ENCODE peak calls at places on chromosomes 11 and 22, in six cellular contexts. E is mesenchymal stem cell, U is neuronal stem cell, A is H9, D is H1, O is IMR-90. B is an unnamed sample.

GRCh38 chr11:124753207-124753606 is 1.2 kb upstream of the VSIG2 start:
- DNase-seq in D (no peak), O (no peak), U (no peak), A (no peak), E (no peak), B (no peak)

GRCh38 chr11:67311556-67312082 is 8.3 kb downstream of the SSH3 start:
- DNase-seq in E (no peak), D (no peak), O (no peak), A (no peak), U (no peak), B (no peak)

GRCh38 chr11:67053896-67054850 is 2.5 kb upstream of the RHOD start:
- DNase-seq in U (peak; percentile 55), E (peak; percentile 91), O (peak; percentile 91), A (peak; percentile 74), D (peak; percentile 23), B (peak; percentile 74)

GRCh38 chr11:35478411-35479139 is 46.8 kb downstream of the PAMR1 start:
- DNase-seq in D (no peak), A (no peak), O (no peak), U (no peak), E (no peak), B (no peak)

GRCh38 chr22:19747574-19747973 is 13.0 kb upstream of the TBX1 start:
- DNase-seq in U (no peak), D (no peak), E (no peak), O (no peak), A (no peak), B (no peak)

GRCh38 chr22:24035296-24035695 is 24.2 kb downstream of the CABIN1 start:
- DNase-seq in A (no peak), O (no peak), E (no peak), D (no peak), U (no peak), B (no peak)

GRCh38 chr11:27497284-27497866 is 9.2 kb downstream of the LIN7C start:
- DNase-seq in U (no peak), A (no peak), D (no peak), O (peak; percentile 27), E (peak; percentile 48), B (no peak)

GRCh38 chr11:27218498-27219038 is 144.4 kb downstream of the CCDC34 start:
- DNase-seq in A (no peak), D (no peak), U (no peak), O (peak; percentile 95), E (peak; percentile 74), B (peak; percentile 51)

GRCh38 chr11:9760180-9760550 is 96.3 kb downstream of the SWAP70 start:
- DNase-seq in U (no peak), E (peak; percentile 87), D (no peak), A (no peak), O (peak; percentile 95), B (no peak)

DNA sequence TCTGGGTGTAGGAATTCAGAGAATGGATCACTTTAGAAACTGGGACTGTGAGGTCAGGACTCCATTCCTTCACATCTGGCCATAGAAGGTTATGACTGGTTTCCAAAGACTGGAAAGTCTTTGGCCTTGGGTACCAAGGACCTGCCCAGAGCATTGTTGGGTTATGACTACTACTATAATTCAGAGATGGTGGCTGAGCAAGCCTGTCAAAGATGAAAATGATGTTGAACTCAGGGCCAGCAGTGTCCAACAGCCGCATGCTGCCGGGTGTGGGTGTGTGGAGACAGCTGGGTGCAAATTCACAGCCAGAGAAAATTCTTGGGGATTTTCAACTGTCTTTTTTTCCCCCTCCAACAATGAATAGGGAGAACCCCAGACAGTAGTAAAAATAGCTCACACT is 166.9 kb upstream of the NCAM1 start:
- DNase-seq in E (no peak), D (no peak), O (no peak), A (no peak), U (no peak), B (no peak)
- H2BK15ac ChIP-seq in E (no peak overlapping the region), D (no peak overlapping the region), O (no peak overlapping the region), A (no peak overlapping the region), U (no peak overlapping the region), B (no peak overlapping the region)

GRCh38 chr11:95135880-95136279 is 46.2 kb downstream of the ENDOD1 start:
- DNase-seq in O (no peak), U (no peak), E (no peak), D (no peak), A (no peak), B (no peak)

GRCh38 chr11:95132956-95133355 is 43.3 kb downstream of the ENDOD1 start:
- DNase-seq in E (no peak), O (no peak), A (no peak), U (no peak), D (no peak), B (no peak)

GRCh38 chr11:95134491-95134890 is 44.8 kb downstream of the ENDOD1 start:
- DNase-seq in D (no peak), U (no peak), O (peak; percentile 51), E (peak; percentile 64), A (no peak), B (no peak)

GRCh38 chr11:95137299-95137698 is 47.7 kb downstream of the ENDOD1 start:
- DNase-seq in O (no peak), A (no peak), E (no peak), D (no peak), U (no peak), B (no peak)

GRCh38 chr11:95135155-95135554 is 45.5 kb downstream of the ENDOD1 start:
- DNase-seq in D (no peak), A (no peak), O (no peak), U (no peak), E (no peak), B (no peak)
- H2BK120ac ChIP-seq in D (no peak overlapping the region), A (no peak overlapping the region), O (no peak overlapping the region), U (no peak overlapping the region), E (no peak overlapping the region), B (no peak overlapping the region)

GRCh38 chr11:68735626-68736025 is 15.7 kb downstream of the TESMIN start:
- DNase-seq in U (no peak), A (no peak), E (no peak), O (no peak), D (no peak), B (no peak)

DNA sequence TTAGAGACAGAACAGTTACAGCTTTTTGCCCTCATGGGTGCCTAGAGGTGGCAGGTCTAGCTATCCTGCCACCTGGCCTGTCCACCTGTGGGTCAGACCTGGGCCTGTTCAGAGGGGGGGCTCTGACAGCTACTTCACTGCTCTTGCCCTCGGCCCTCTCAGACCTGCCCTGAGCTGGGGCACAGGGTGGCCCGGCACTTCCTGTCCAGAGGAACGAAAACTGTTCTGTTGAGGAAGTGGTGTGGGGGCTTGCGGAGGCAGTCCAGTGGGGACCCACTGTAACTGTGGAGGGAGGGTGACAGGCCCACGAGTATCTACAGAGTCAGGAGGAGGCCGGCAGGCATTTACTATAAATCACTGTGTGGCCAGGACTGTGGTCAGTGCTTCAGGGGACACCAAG is 16.2 kb downstream of the TESMIN start:
- DNase-seq in D (no peak), U (no peak), A (no peak), E (no peak), O (no peak), B (no peak)
- H2BK15ac ChIP-seq in D (no peak overlapping the region), U (no peak overlapping the region), A (no peak overlapping the region), E (no peak overlapping the region), O (no peak overlapping the region), B (no peak overlapping the region)

DNA sequence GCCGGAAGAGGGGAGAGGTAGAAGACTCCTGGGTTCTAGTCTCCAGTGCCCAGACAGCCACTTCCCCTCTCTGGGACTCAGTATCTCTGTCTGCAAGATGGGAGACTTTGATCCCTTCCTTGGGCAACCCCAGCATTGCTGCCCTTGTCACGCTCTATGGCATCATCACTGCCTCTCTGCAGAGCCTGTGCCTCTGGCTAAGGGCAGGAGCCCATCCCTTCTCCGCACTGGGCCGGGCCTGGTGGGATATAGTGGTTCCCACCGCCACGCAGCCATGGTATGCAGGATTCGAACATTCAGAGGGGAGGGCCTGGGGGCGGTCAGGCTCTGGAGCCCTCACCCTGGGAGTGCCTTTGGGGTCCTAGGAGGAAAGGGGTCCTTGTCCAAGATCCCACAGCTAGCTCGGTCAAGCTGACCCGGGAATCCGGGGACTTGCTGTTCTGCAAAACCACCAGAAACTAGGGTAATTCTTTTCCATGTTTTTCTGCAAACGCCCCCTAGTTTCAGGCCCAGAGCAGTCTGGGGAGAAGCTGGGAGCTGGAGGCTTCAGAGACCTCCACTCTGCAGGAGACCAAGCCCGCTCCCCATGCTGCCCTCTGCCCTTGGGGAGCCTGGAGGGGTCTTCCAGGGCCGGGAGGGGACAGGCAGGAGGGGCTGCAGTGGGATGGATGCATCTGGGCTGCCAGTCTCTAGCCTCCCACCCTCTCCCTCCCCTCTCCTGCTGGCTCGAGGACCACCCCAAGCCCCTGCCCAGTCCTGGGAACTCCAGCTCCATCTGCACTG is 24.4 kb upstream of the CBX7 start:
- DNase-seq in U (no peak), A (peak; percentile 51), E (peak; percentile 47), D (no peak), O (no peak), B (no peak)
- H2BK120ac ChIP-seq in U (peak overlapping the region; percentile 33), A (peak overlapping the region; percentile 76), E (peak overlapping the region; percentile 93), D (peak overlapping the region; percentile 88), O (peak overlapping the region; percentile 100), B (peak overlapping the region; percentile 10)

B was measured in mesendoderm.